ENCODE peak calls at places on chromosomes 12 and 14, in ten cellular contexts. C is tibial artery; J is lower lobe of right lung; P is neuronal stem cell; T is OCI-LY7; U is endodermal cell; Y is naive thymus-derived CD4-positive, alpha-beta T cell; B is pancreas; R is heart left ventricle; G is fibroblast of lung. K is an unnamed sample.

GRCh38 chr14:30808576-30808975 is 65.8 kb upstream of the COCH start:
- DNase-seq in C (no peak), J (no peak), P (no peak), T (no peak), U (no peak), Y (no peak), B (no peak), R (no peak), G (peak; percentile 14), K (no peak)

GRCh38 chr12:58310828-58311273 is 369.5 kb downstream of the ATP23 start:
- DNase-seq in C (no peak), J (no peak), P (no peak), T (no peak), U (no peak), Y (no peak), B (no peak), R (no peak), G (peak; percentile 99), K (no peak)

GRCh38 chr14:44833376-44833775 is 128.4 kb downstream of the KLHL28 start:
- DNase-seq in C (no peak), J (no peak), P (no peak), T (no peak), U (no peak), Y (no peak), B (no peak), R (no peak), G (peak; percentile 35), K (no peak)

GRCh38 chr12:19129486-19130223 is at the start of gene PLEKHA5:
- DNase-seq in C (peak; percentile 65), J (peak; percentile 75), P (peak; percentile 71), T (no peak), U (peak; percentile 93), Y (peak; percentile 18), B (peak; percentile 90), R (peak; percentile 88), G (peak; percentile 72), K (no peak)

GRCh38 chr12:115598827-115599226 is 678.7 kb downstream of the MED13L start:
- DNase-seq in C (no peak), J (no peak), P (no peak), T (no peak), U (no peak), Y (no peak), B (no peak), R (no peak), G (peak; percentile 27), K (peak; percentile 6)

GRCh38 chr12:50401383-50402155 is 884 bp downstream of the LARP4 start:
- DNase-seq in C (peak; percentile 58), J (no peak), P (peak; percentile 6), T (peak; percentile 33), U (peak; percentile 36), Y (no peak), B (no peak), R (peak; percentile 67), G (peak; percentile 57), K (no peak)

GRCh38 chr12:110107369-110108281 is 16.5 kb upstream of the IFT81 start:
- DNase-seq in C (peak; percentile 61), J (no peak), P (no peak), T (no peak), U (peak; percentile 63), Y (no peak), B (no peak), R (no peak), G (peak; percentile 98), K (no peak)

GRCh38 chr14:33457021-33457420 is 493.9 kb downstream of the EGLN3 start:
- DNase-seq in C (no peak), J (no peak), P (no peak), T (no peak), U (no peak), Y (no peak), B (no peak), R (no peak), G (peak; percentile 38), K (no peak)

GRCh38 chr12:62879691-62880090 is 55.3 kb downstream of the PPM1H start:
- DNase-seq in C (no peak), J (no peak), P (no peak), T (no peak), U (no peak), Y (no peak), B (no peak), R (no peak), G (no peak), K (no peak)

DNA sequence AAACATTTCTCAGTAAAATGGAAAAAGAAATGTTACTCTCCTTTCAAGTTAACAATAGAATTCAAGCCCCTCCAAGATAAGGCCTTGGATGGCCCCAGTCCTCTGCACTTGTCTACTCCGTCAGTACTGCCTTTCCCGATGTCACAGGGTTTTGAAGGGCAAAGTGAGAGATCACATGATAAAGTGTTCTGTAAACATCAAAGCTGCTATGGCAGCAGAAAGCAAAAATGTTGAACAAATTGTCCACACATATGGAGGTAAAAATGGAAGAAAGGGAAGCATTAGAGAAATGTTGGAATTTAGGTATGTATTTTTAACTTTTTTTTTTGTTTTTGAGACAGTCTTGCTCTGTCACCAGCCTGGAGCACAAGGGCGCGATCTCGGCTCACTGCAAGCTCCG is 33.5 kb upstream of the CDK2AP1 start:
- DNase-seq in C (no peak), J (no peak), P (no peak), T (no peak), U (no peak), Y (no peak), B (no peak), R (no peak), G (no peak), K (no peak)
- H3K27ac ChIP-seq in C (no peak overlapping the region), J (no peak overlapping the region), P (no peak overlapping the region), T (no peak overlapping the region), U (no peak overlapping the region), Y (no peak overlapping the region), B (no peak overlapping the region), R (no peak overlapping the region), G (no peak overlapping the region), K (no peak overlapping the region)

GRCh38 chr12:95805864-95806669 is 15.5 kb upstream of the NTN4 start:
- DNase-seq in C (peak; percentile 64), J (no peak), P (no peak), T (no peak), U (no peak), Y (no peak), B (no peak), R (no peak), G (peak; percentile 97), K (no peak)
- H3K27ac ChIP-seq in C (peak overlapping the region; percentile 74), J (no peak overlapping the region), P (no peak overlapping the region), T (no peak overlapping the region), U (no peak overlapping the region), Y (no peak overlapping the region), B (peak overlapping the region; percentile 37), R (no peak overlapping the region), G (peak overlapping the region; percentile 91), K (no peak overlapping the region)

DNA sequence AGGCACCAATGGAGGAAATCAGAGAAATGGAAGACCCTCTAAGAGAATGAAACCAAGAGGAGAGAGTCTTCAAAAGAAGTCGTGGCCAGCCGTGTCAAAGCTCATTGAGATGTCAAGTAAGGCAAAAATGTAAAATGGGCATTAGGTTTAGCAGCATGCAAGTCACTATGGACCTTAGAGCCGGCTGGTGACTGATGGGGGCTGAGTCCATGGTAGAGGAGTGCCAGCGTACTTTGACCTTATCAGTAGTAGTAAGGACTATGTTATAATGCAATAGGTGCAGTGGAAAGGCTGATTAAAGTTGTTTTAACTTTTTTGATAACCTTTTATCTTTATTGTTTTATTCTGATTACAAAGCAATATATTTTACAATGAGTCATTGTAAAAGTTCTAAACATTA is 66.5 kb downstream of the ANO6 start:
- DNase-seq in C (no peak), J (no peak), P (no peak), T (no peak), U (no peak), Y (no peak), B (no peak), R (no peak), G (no peak), K (no peak)
- H3K27ac ChIP-seq in C (no peak overlapping the region), J (no peak overlapping the region), P (no peak overlapping the region), T (no peak overlapping the region), U (no peak overlapping the region), Y (no peak overlapping the region), B (no peak overlapping the region), R (no peak overlapping the region), G (no peak overlapping the region), K (no peak overlapping the region)

GRCh38 chr14:69658664-69659261 is 47.4 kb downstream of the SUSD6 start:
- DNase-seq in C (no peak), J (no peak), P (no peak), T (no peak), U (no peak), Y (no peak), B (no peak), R (no peak), G (peak; percentile 85), K (no peak)
- H3K27ac ChIP-seq in C (peak overlapping the region; percentile 33), J (peak overlapping the region; percentile 73), P (no peak overlapping the region), T (no peak overlapping the region), U (no peak overlapping the region), Y (no peak overlapping the region), B (peak overlapping the region; percentile 81), R (peak overlapping the region; percentile 18), G (no peak overlapping the region), K (no peak overlapping the region)